ENCODE peak calls at places on chromosome 13, in four cellular contexts. H is HL-60, Z is K562, A is GM12878. T is an unnamed sample.

GRCh38 chr13:49347650-49348385 is 96.0 kb downstream of the CAB39L start:
- DNase-seq in H (no peak), Z (no peak), A (no peak), T (no peak)

GRCh38 chr13:100707818-100708740 is 33.5 kb upstream of the TMTC4 start:
- DNase-seq in H (peak; percentile 43), Z (no peak), A (no peak), T (no peak)

GRCh38 chr13:42215578-42216421 is 56.2 kb upstream of the AKAP11 start:
- DNase-seq in H (no peak), Z (peak; percentile 4), A (peak; percentile 4), T (no peak)

GRCh38 chr13:26041476-26041875 is 10.3 kb downstream of the SHISA2 start:
- DNase-seq in H (no peak), Z (no peak), A (no peak), T (no peak)

GRCh38 chr13:73228546-73228945 is 169.7 kb downstream of the KLF5 start:
- DNase-seq in H (no peak), Z (no peak), A (no peak), T (no peak)

GRCh38 chr13:47638627-47639026 is 362.4 kb downstream of the SUCLA2 start:
- DNase-seq in H (no peak), Z (no peak), A (no peak), T (no peak)

GRCh38 chr13:66914155-66914554 is 316.0 kb downstream of the PCDH9 start:
- DNase-seq in H (no peak), Z (no peak), A (no peak), T (no peak)

GRCh38 chr13:95256086-95256485 is 45.2 kb downstream of the ABCC4 start:
- DNase-seq in H (no peak), Z (no peak), A (no peak), T (no peak)

DNA sequence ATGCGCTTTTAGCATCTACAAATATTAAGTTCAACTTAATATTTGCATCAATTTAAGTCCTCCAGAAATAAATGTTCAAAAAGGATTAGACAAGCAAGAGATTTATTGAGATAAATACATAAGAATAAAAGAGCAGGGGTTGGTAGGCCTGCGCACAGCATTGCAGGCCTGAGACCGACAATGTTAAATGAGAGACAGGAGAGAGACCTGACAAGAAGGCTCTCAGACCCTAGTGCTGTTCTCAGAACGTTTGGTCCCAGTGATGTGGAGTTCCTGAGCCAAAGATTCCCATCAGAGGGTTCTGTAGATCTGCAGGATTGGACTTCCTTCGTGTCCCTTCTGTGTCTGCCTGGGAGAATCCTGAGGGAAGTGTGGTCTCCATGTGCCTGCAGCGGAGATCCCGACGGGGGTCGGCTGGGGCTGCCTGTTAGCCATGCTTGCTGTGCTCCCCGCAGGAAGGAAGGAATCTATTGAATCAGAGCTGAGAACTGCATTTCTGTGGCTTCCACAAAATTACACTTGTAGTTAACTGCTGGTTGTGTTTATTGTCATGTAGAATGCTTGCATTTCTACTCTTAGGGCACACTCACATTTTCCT is 369.9 kb upstream of the SLC10A2 start:
- DNase-seq in H (no peak), Z (no peak), A (no peak), T (no peak)
- TF ChIP-seq SPI1 in H (no peak), Z (no peak), A (no peak), T (no peak)

GRCh38 chr13:52599853-52600603 is 42.2 kb upstream of the HNRNPA1L2 start:
- DNase-seq in H (no peak), Z (no peak), A (no peak), T (no peak)
- TF ChIP-seq SPI1 in H (peak; percentile 7), Z (no peak), A (no peak), T (no peak)

DNA sequence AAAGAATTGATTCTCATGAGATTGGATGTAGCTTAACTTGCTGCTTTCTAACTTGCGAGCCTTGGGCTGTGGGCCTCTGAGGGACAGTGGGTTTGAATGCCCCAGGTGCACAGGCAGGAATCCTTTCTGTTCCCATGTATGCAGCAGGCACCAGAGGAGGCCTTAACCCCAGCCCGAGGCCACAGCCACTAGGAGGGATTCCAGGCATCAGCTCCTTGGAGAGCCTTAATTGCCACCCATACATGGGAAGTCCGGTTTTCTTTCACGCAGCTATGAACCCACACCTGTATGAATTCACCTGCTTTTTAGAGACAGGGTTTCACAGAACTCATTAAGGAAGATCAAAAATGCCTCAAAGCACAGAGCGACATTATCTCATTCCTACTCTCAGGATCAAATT is 117.9 kb downstream of the CRYL1 start:
- DNase-seq in H (no peak), Z (no peak), A (no peak), T (no peak)
- TF ChIP-seq SPI1 in H (no peak), Z (no peak), A (no peak), T (no peak)

GRCh38 chr13:28181413-28181812 is 43.1 kb downstream of the PAN3 start:
- DNase-seq in H (no peak), Z (no peak), A (no peak), T (no peak)

GRCh38 chr13:28179974-28180373 is 41.6 kb downstream of the PAN3 start:
- DNase-seq in H (no peak), Z (no peak), A (no peak), T (no peak)

DNA sequence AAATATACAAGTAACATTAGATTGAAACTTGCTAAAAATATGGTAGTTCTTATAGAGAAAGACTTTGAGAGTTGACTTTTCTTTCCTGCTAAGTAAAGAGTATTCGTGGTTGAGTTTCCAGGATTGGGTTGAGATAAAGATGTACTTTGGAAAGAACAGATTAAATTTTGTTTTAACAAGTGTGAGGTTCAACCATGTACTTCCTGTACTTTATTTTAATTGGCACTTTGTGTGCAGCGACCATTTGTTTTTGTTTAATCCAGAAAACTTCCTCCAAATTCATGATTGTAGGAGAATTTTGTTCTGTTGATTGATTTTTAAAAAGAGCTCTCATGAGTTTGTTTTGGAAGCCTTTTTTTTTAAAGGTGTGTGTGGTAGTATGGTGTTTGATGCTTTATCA is 46.9 kb downstream of the PAN3 start:
- DNase-seq in H (no peak), Z (no peak), A (no peak), T (no peak)
- TF ChIP-seq SPI1 in H (no peak), Z (no peak), A (no peak), T (no peak)

GRCh38 chr13:92537485-92537884 is 689.1 kb upstream of the GPC6 start:
- DNase-seq in H (no peak), Z (no peak), A (no peak), T (no peak)

GRCh38 chr13:92538164-92538563 is 688.4 kb upstream of the GPC6 start:
- DNase-seq in H (no peak), Z (no peak), A (no peak), T (no peak)

GRCh38 chr13:92530364-92530763 is 696.2 kb upstream of the GPC6 start:
- DNase-seq in H (no peak), Z (no peak), A (no peak), T (no peak)

GRCh38 chr13:92535222-92536006 is 691.2 kb upstream of the GPC6 start:
- DNase-seq in H (no peak), Z (no peak), A (no peak), T (no peak)
- TF ChIP-seq SPI1 in H (no peak), Z (no peak), A (no peak), T (no peak)

DNA sequence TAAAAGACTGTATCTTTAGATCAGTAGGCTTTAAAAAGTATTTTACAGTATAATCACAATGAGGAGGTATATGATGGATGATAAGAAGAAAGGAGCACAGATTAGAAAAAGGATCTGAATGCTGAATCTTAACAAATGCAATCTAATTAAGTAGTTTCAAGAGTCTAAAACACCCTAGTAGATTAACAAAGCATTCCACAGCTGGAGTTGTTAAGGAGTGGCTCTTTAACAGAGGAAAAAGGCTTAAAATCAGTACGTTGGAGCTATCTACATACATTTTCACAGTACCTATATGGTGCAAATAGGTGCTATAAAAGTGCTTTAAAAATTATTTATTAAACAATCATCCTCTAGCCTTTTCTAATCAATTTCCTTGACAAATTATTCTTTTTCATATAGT is 34.5 kb downstream of the TSC22D1 start:
- DNase-seq in H (no peak), Z (no peak), A (no peak), T (no peak)
- TF ChIP-seq SPI1 in H (no peak), Z (no peak), A (no peak), T (no peak)

GRCh38 chr13:80133631-80134083 is 207.3 kb downstream of the SPRY2 start:
- DNase-seq in H (no peak), Z (no peak), A (no peak), T (no peak)
- TF ChIP-seq SPI1 in H (no peak), Z (no peak), A (no peak), T (no peak)

DNA sequence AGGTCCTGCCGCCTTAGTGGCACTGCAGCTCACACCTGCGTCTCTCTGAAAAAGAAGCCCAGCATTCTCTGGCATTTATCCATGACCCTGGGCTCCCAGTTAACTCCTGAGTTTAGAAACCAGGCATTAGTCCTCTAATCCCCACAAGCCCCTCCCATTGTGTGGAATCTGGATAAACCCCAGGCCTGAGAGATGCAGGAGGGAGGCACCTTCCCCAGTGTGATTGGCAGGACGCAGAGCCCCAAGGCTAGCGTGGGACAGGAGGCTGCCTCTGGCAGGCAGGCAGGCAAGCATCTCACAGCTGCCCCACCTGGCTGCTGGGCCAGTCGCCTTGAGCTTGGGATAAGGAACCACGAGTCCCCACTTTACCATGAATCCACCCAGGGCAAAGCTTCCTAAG is 11.0 kb upstream of the SERPINE3 start:
- DNase-seq in H (no peak), Z (no peak), A (no peak), T (no peak)
- TF ChIP-seq SPI1 in H (no peak), Z (no peak), A (no peak), T (no peak)

GRCh38 chr13:22422712-22423111 is 751.8 kb downstream of the FGF9 start:
- DNase-seq in H (no peak), Z (no peak), A (no peak), T (no peak)

GRCh38 chr13:22423261-22423660 is 752.4 kb downstream of the FGF9 start:
- DNase-seq in H (no peak), Z (no peak), A (no peak), T (no peak)

GRCh38 chr13:22427783-22428182 is 753.0 kb upstream of the SGCG start:
- DNase-seq in H (no peak), Z (no peak), A (no peak), T (no peak)

GRCh38 chr13:22428188-22428828 is 752.5 kb upstream of the SGCG start:
- DNase-seq in H (no peak), Z (no peak), A (no peak), T (no peak)

GRCh38 chr13:22427041-22427440 is 753.7 kb upstream of the SGCG start:
- DNase-seq in H (no peak), Z (no peak), A (no peak), T (no peak)
- TF ChIP-seq SPI1 in H (no peak), Z (no peak), A (no peak), T (no peak)

GRCh38 chr13:39505151-39505550 is 97.8 kb downstream of the LHFPL6 start:
- DNase-seq in H (no peak), Z (no peak), A (no peak), T (no peak)
- TF ChIP-seq SPI1 in H (no peak), Z (no peak), A (no peak), T (no peak)

T was measured in GM12891.